ENCODE peak calls at places on chromosomes 7 and 10, in nine cellular contexts. L, T, C, S, P, X, V, G and Q are unnamed samples.
A peak's percentile ranks its signal among the peaks of the same experiment; 100 is the strongest.

GRCh38 chr7:148435715-148436114 is 154.9 kb upstream of the C7orf33 start:
- DNase-seq in S (no peak), C (no peak), P (no peak), V (no peak), T (no peak), X (no peak), L (no peak), G (no peak), Q (no peak)

GRCh38 chr7:94908204-94909022 is 1.0 kb downstream of the PPP1R9A start:
- DNase-seq in G (peak; percentile 72), S (peak; percentile 26), X (no peak), P (peak; percentile 46), V (peak; percentile 66), C (peak; percentile 52), T (peak; percentile 29), L (peak; percentile 14), Q (peak; percentile 54)

GRCh38 chr10:97333601-97334369 is 744 bp downstream of the FRAT2 start:
- DNase-seq in P (peak; percentile 64), L (no peak), X (peak; percentile 45), S (no peak), G (peak; percentile 93), C (peak; percentile 59), V (peak; percentile 71), T (peak; percentile 61), Q (peak; percentile 76)

GRCh38 chr7:55569269-55569663 is 3.0 kb downstream of the VOPP1 start:
- DNase-seq in T (no peak), C (no peak), G (peak; percentile 75), L (no peak), P (no peak), S (no peak), V (no peak), X (no peak), Q (no peak)

GRCh38 chr7:126574276-126574675 is 678.5 kb downstream of the GRM8 start:
- DNase-seq in X (no peak), G (no peak), P (no peak), S (no peak), T (no peak), V (no peak), L (no peak), C (no peak), Q (no peak)

GRCh38 chr7:156162451-156162850 is 350.2 kb upstream of the SHH start:
- DNase-seq in X (no peak), V (no peak), G (no peak), T (no peak), L (no peak), C (no peak), S (no peak), P (no peak), Q (peak; percentile 33)

GRCh38 chr7:135159359-135160087 is 11.0 kb downstream of the CYREN start:
- DNase-seq in X (no peak), T (no peak), V (no peak), G (no peak), P (no peak), S (no peak), L (no peak), C (no peak), Q (no peak)

GRCh38 chr10:126012485-126012884 is 116.1 kb downstream of the FANK1 start:
- DNase-seq in L (no peak), S (no peak), X (peak; percentile 10), T (no peak), V (no peak), P (no peak), G (no peak), C (no peak), Q (no peak)

GRCh38 chr10:132511692-132512442 is 25.7 kb upstream of the INPP5A start:
- DNase-seq in V (peak; percentile 35), T (peak; percentile 7), X (no peak), P (no peak), L (no peak), G (no peak), S (peak; percentile 75), C (no peak), Q (no peak)

GRCh38 chr10:116808706-116809105 is 40.6 kb upstream of the ENO4 start:
- DNase-seq in X (no peak), G (no peak), T (no peak), V (no peak), P (no peak), L (no peak), C (no peak), S (no peak), Q (no peak)

GRCh38 chr7:130912086-130912909 is 178.3 kb upstream of the KLF14 start:
- DNase-seq in L (no peak), T (no peak), C (no peak), P (no peak), X (peak; percentile 85), S (no peak), V (no peak), G (no peak), Q (no peak)

GRCh38 chr10:130018253-130018652 is 54.2 kb upstream of the EBF3 start:
- DNase-seq in T (no peak), L (no peak), P (no peak), S (no peak), V (no peak), G (no peak), X (peak; percentile 63), C (no peak), Q (no peak)

GRCh38 chr7:106068538-106068961 is 43.6 kb downstream of the SYPL1 start:
- DNase-seq in P (no peak), V (no peak), G (no peak), T (no peak), C (no peak), X (no peak), S (peak; percentile 37), L (no peak), Q (no peak)

GRCh38 chr10:2893991-2894390 is 173.4 kb upstream of the PFKP start:
- DNase-seq in S (no peak), T (no peak), P (no peak), G (no peak), X (no peak), C (no peak), V (no peak), L (no peak), Q (no peak)

GRCh38 chr10:58936364-58936763 is 240.1 kb upstream of the PHYHIPL start:
- DNase-seq in C (no peak), X (no peak), S (no peak), T (no peak), G (no peak), V (no peak), L (no peak), P (no peak), Q (no peak)

GRCh38 chr7:105389090-105389650 is 449 bp upstream of the SRPK2 start:
- DNase-seq in C (no peak), S (peak; percentile 39), X (peak; percentile 40), V (peak; percentile 56), P (peak; percentile 44), G (no peak), L (peak; percentile 16), T (peak; percentile 48), Q (peak; percentile 39)

DNA sequence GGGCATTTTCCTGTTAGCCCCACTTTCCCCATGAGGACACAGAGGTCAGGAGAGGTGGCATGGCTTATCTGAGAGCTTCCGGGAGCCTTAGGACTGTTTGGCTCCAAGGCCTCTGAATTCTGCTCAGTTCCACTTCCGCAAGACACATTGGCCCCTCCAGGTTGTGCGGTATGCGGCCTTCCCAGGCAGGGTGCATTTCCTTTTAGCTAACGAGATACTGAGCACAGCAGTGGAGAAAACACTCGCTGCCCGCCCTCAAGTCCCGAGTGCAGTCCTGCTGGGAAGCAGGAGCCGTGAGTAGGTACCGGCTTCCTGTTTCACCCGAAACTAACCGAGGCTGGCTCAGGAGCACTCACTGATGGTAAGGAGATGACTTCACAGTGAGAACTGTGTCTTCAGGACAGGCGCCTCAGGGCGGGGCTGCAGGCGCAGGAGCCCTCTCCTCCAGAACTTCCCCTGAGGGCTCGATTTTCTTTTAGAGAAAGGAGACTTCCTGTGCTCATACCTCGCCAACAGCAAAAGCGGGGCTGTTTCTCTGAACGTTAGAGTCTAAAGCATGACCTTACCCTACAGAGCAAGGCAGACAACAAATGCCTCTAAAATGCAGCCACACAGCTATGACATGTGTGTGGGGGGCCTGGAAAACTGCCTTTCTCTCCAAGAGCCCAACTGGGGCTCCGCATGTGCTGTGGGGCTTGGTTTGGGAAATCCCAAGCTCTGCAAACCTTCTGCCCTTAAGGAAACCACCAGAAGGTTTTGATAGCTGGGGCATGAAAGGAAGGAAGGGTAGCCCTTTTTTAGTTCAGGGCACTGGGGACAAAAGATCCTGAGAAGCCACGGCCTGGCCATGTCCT is 25.9 kb downstream of the RGS10 start:
- DNase-seq in L (no peak), P (no peak), S (no peak), X (no peak), G (peak; percentile 87), C (no peak), V (peak; percentile 31), T (peak; percentile 49), Q (peak; percentile 56)
- TF ChIP-seq POLR2A in L (no peak), P (no peak), S (no peak), X (no peak), G (no peak), C (no peak), V (no peak), T (no peak), Q (no peak)

GRCh38 chr7:99102809-99103690 is 40.9 kb downstream of the SMURF1 start:
- DNase-seq in L (no peak), T (no peak), G (no peak), X (peak; percentile 92), V (no peak), S (no peak), C (no peak), P (no peak), Q (no peak)

GRCh38 chr7:99105756-99106155 is 38.2 kb downstream of the SMURF1 start:
- DNase-seq in C (no peak), L (no peak), P (no peak), G (no peak), T (no peak), V (no peak), S (no peak), X (no peak), Q (no peak)

GRCh38 chr7:99106411-99106810 is 37.5 kb downstream of the SMURF1 start:
- DNase-seq in S (no peak), X (no peak), V (no peak), L (no peak), G (no peak), T (no peak), P (no peak), C (no peak), Q (no peak)

GRCh38 chr7:99106869-99107268 is 37.0 kb downstream of the SMURF1 start:
- DNase-seq in X (peak; percentile 41), V (peak; percentile 48), L (no peak), S (no peak), G (no peak), T (no peak), C (no peak), P (no peak), Q (no peak)

GRCh38 chr7:99104631-99105030 is 39.3 kb downstream of the SMURF1 start:
- DNase-seq in S (no peak), C (no peak), V (no peak), L (no peak), P (no peak), X (no peak), T (no peak), G (no peak), Q (no peak)
- H3K4me1 ChIP-seq in S (peaks cover 4% of the 10 kb centered on the region), C (peaks cover 15% of the 10 kb centered on the region), V (peaks cover 60% of the 10 kb centered on the region), L (peaks cover 2% of the 10 kb centered on the region), P (peaks cover 11% of the 10 kb centered on the region), X (peaks cover 31% of the 10 kb centered on the region), T (peaks cover 22% of the 10 kb centered on the region), G (peaks cover 21% of the 10 kb centered on the region), Q (peaks cover 37% of the 10 kb centered on the region)

GRCh38 chr10:11243425-11244222 is 226.0 kb downstream of the CELF2 start:
- DNase-seq in S (no peak), V (no peak), G (no peak), L (no peak), T (no peak), P (no peak), C (no peak), X (peak; percentile 61), Q (no peak)
- TF ChIP-seq POLR2A in S (no peak), V (no peak), G (no peak), L (no peak), T (no peak), P (no peak), C (no peak), X (no peak), Q (no peak)

GRCh38 chr7:30797294-30798040 is 26.2 kb downstream of the MINDY4 start:
- DNase-seq in X (no peak), L (no peak), G (no peak), C (no peak), P (no peak), T (no peak), V (no peak), S (no peak), Q (no peak)
- H3K4me1 ChIP-seq in X (peaks cover 45% of the 10 kb centered on the region), L (no peaks in the 10 kb centered on the region), G (no peaks in the 10 kb centered on the region), C (peaks cover 7% of the 10 kb centered on the region), P (peaks cover 34% of the 10 kb centered on the region), T (peaks cover 30% of the 10 kb centered on the region), V (peaks cover 16% of the 10 kb centered on the region), S (peaks cover 9% of the 10 kb centered on the region), Q (peaks cover 25% of the 10 kb centered on the region)